ENCODE peak calls at places on chromosomes 4 and X, in four cellular contexts. P, E, X and L are unnamed samples.

GRCh38 chrX:74242050-74242449 is 61.9 kb upstream of the ZCCHC13 start:
- DNase-seq in P (no peak), E (peak), X (no peak), L (no peak)

GRCh38 chr4:167555338-167556022 is 321.2 kb upstream of the SPOCK3 start:
- DNase-seq in P (no peak), E (no peak), X (peak), L (no peak)

GRCh38 chr4:177118596-177118995 is 191.1 kb upstream of the NEIL3 start:
- DNase-seq in P (no peak), E (no peak), X (no peak), L (no peak)

GRCh38 chr4:112509243-112510190 is 6.5 kb downstream of the NEUROG2 start:
- DNase-seq in P (peak), E (no peak), X (no peak), L (no peak)

GRCh38 chr4:144547678-144548298 is 98.2 kb upstream of the HHIP start:
- DNase-seq in P (no peak), E (no peak), X (peak), L (no peak)

GRCh38 chrX:39626749-39627148 is 471.0 kb downstream of the BCOR start:
- DNase-seq in P (no peak), E (no peak), X (no peak), L (no peak)

GRCh38 chr4:165207016-165207430 is 338 bp upstream of the KLHL2 start:
- DNase-seq in P (no peak), E (no peak), X (no peak), L (no peak)

GRCh38 chr4:8215001-8215427 is 15.9 kb downstream of the SH3TC1 start:
- DNase-seq in P (no peak), E (no peak), X (no peak), L (no peak)

GRCh38 chrX:15204130-15204751 is 65.6 kb downstream of the ASB9 start:
- DNase-seq in P (no peak), E (no peak), X (peak), L (no peak)

GRCh38 chr4:160836431-160836830 is 1327.4 kb downstream of the FSTL5 start:
- DNase-seq in P (no peak), E (no peak), X (no peak), L (no peak)

GRCh38 chrX:7090506-7091095 is 56.9 kb upstream of the STS start:
- DNase-seq in P (no peak), E (peak), X (no peak), L (no peak)

GRCh38 chrX:17038681-17039161 is 92.3 kb downstream of the REPS2 start:
- DNase-seq in P (no peak), E (no peak), X (no peak), L (no peak)

GRCh38 chr4:105620640-105621323 is 68.4 kb downstream of the ARHGEF38 start:
- DNase-seq in P (no peak), E (no peak), X (no peak), L (no peak)

GRCh38 chr4:122890142-122890769 is 32.1 kb downstream of the NUDT6 start:
- DNase-seq in P (no peak), E (no peak), X (no peak), L (no peak)

GRCh38 chrX:137565318-137565904 is 516 bp upstream of the ZIC3 start:
- DNase-seq in P (no peak), E (no peak), X (no peak), L (no peak)

GRCh38 chrX:46278591-46278990 is 266.6 kb downstream of the ZNF674 start:
- DNase-seq in P (no peak), E (no peak), X (no peak), L (no peak)

GRCh38 chr4:30068234-30068633 is 651.9 kb upstream of the PCDH7 start:
- DNase-seq in P (no peak), E (no peak), X (no peak), L (no peak)

GRCh38 chr4:111717916-111718315 is 427.3 kb upstream of the FAM241A start:
- DNase-seq in P (no peak), E (no peak), X (no peak), L (no peak)

GRCh38 chr4:67152976-67153375 is 392.3 kb downstream of the CENPC start:
- DNase-seq in P (no peak), E (no peak), X (no peak), L (no peak)

GRCh38 chrX:71540801-71541545 is 8.1 kb downstream of the OGT start:
- DNase-seq in P (no peak), E (no peak), X (no peak), L (peak)

GRCh38 chr4:16785800-16786527 is 112.5 kb downstream of the LDB2 start:
- DNase-seq in P (no peak), E (no peak), X (no peak), L (no peak)

GRCh38 chrX:1802912-1803311 is 188.1 kb downstream of the ASMT start:
- DNase-seq in P (no peak), E (no peak), X (no peak), L (no peak)

GRCh38 chrX:1809581-1809980 is 194.7 kb downstream of the ASMT start:
- DNase-seq in P (no peak), E (no peak), X (no peak), L (no peak)

GRCh38 chrX:1807301-1807731 is 192.5 kb downstream of the ASMT start:
- DNase-seq in P (peak), E (no peak), X (no peak), L (no peak)
- TF ChIP-seq TCF7 in P (no peak), E (no peak), X (no peak), L (no peak)

DNA sequence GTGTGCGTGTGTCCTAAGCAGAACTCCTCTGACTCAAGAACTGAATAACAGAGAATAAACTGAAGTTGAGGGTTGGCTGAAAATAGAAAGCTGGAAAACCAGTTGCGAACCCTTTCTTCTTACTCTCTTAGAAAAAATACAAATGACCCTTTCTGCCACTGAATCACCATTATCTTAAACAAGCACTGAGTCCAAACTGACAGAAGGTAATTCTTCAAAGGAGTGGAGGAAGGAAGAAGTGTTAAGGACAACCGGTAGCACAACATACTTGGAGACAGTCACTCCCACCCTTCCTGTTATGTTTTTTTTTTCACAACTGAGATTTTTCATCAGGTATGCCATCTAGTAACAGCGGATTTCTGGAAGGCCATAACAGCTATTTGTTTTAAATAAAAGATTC is 38.1 kb downstream of the HELQ start:
- DNase-seq in P (no peak), E (no peak), X (no peak), L (no peak)
- TF ChIP-seq TCF7 in P (no peak), E (no peak), X (no peak), L (no peak)

GRCh38 chr4:3361896-3362295 is 69.1 kb downstream of the RGS12 start:
- DNase-seq in P (no peak), E (no peak), X (no peak), L (no peak)
- TF ChIP-seq TCF7 in P (no peak), E (no peak), X (no peak), L (no peak)

DNA sequence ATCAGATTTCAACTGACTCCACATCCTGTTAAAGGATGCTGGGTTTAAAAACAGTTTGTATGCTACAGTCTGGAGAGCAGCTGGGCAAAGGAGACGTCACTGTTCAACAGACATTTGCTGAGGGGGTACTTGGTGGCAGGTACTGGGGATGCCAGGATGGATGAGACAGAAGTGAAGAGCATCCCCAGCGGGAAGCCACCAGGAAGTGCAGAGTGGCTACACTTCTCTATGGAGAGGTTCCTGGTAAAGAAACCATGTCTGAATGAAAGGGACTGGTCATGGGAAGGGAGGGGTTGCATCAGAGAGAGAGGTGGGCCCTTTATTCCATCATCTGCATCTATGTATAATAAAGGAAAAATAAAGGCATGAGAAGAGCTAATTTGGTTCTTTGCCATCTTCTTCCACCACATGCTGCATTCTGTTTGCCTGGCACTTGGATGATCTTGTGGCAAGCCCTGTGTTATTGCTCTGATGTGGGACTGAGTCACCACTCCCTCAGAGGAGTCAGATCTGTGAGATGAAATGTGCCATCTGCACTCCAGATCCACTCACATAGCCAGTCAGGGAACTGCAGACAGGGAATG is 144.9 kb downstream of the SOWAHB start:
- DNase-seq in P (no peak), E (no peak), X (no peak), L (no peak)
- TF ChIP-seq TCF7 in P (no peak), E (no peak), X (no peak), L (no peak)

GRCh38 chrX:150087612-150088011 is 149.3 kb upstream of the EOLA2 start:
- DNase-seq in P (no peak), E (no peak), X (no peak), L (no peak)

GRCh38 chrX:150088042-150088441 is 149.8 kb upstream of the EOLA2 start:
- DNase-seq in P (no peak), E (no peak), X (no peak), L (no peak)

GRCh38 chrX:150085881-150086280 is 147.6 kb upstream of the EOLA2 start:
- DNase-seq in P (no peak), E (no peak), X (no peak), L (no peak)

GRCh38 chrX:150086371-150086770 is 148.1 kb upstream of the EOLA2 start:
- DNase-seq in P (no peak), E (peak), X (no peak), L (no peak)

GRCh38 chrX:150084474-150085229 is 146.4 kb upstream of the EOLA2 start:
- DNase-seq in P (no peak), E (no peak), X (no peak), L (no peak)
- TF ChIP-seq TCF7 in P (no peak), E (no peak), X (no peak), L (no peak)

GRCh38 chr4:40149960-40150385 is 46.9 kb upstream of the RHOH start:
- DNase-seq in P (peak), E (peak), X (peak), L (peak)
- TF ChIP-seq TCF7 in P (no peak), E (no peak), X (no peak), L (no peak)

DNA sequence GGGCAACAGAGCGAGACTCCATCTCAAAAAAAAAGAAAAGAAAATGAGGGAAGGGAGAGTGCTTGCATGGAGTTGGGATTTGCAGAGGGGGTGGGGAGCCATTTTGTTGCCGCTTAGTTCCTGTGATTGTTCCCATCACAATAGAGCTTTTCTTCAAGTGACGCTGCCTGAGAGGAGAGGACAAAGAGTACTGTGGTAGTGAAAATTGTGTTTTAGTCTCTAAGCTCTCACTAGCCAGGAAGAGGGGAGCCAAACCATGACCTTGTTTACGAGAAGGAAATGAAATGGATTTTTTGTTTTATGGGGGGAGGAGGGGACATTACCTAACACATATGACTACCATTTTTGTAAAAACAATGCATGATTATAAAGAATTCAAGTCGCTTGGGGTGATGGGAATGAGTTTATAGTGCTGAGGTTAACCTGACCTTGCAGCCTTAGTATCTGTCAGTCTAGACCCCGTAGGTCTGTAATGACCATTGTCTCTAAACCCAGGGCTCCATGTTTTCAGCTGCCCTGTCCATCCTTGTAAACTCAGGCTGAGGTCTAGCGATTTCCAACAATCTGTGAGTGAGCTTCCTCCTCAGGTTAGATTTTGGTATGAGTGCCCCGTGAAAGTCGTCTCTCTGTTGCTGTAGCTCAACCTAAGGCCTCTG is 18.8 kb downstream of the SRD5A3 start:
- DNase-seq in P (no peak), E (no peak), X (no peak), L (no peak)
- TF ChIP-seq TCF7 in P (no peak), E (no peak), X (no peak), L (no peak)